ENCODE peak calls at places on chromosomes 1 and 21, in nine cellular contexts. One of them, this sample, is unnamed.

GRCh38 chr1:171160181-171160580 is 24.9 kb upstream of the FMO2 start:
- DNase-seq in fibroblast of the aortic adventitia: no peak
- DNase-seq in glutamatergic neuron: no peak
- DNase-seq in heart right ventricle: no peak
- DNase-seq in kidney epithelial cell: no peak
- DNase-seq in AG10803: no peak
- DNase-seq in IMR-90: no peak
- DNase-seq in B cell: no peak
- DNase-seq in Peyer's patch: no peak
- DNase-seq in this sample: no peak

GRCh38 chr1:183480971-183481431 is 8.7 kb downstream of the SMG7 start:
- DNase-seq in kidney epithelial cell: no peak
- DNase-seq in B cell: no peak
- DNase-seq in fibroblast of the aortic adventitia: peak
- DNase-seq in IMR-90: peak
- DNase-seq in AG10803: peak
- DNase-seq in Peyer's patch: no peak
- DNase-seq in glutamatergic neuron: no peak
- DNase-seq in heart right ventricle: no peak
- DNase-seq in this sample: peak

GRCh38 chr21:46171996-46172862 is 12.0 kb downstream of the SPATC1L start:
- DNase-seq in heart right ventricle: no peak
- DNase-seq in glutamatergic neuron: no peak
- DNase-seq in AG10803: no peak
- DNase-seq in kidney epithelial cell: no peak
- DNase-seq in IMR-90: no peak
- DNase-seq in fibroblast of the aortic adventitia: no peak
- DNase-seq in B cell: no peak
- DNase-seq in Peyer's patch: peak
- DNase-seq in this sample: no peak

GRCh38 chr1:26717066-26717465 is 21.3 kb downstream of the ARID1A start:
- DNase-seq in heart right ventricle: no peak
- DNase-seq in kidney epithelial cell: no peak
- DNase-seq in Peyer's patch: no peak
- DNase-seq in B cell: no peak
- DNase-seq in glutamatergic neuron: no peak
- DNase-seq in AG10803: peak
- DNase-seq in fibroblast of the aortic adventitia: peak
- DNase-seq in IMR-90: no peak
- DNase-seq in this sample: no peak

GRCh38 chr1:65114312-65114711 is 33.7 kb upstream of the AK4 start:
- DNase-seq in fibroblast of the aortic adventitia: no peak
- DNase-seq in kidney epithelial cell: no peak
- DNase-seq in IMR-90: no peak
- DNase-seq in heart right ventricle: peak
- DNase-seq in glutamatergic neuron: no peak
- DNase-seq in AG10803: no peak
- DNase-seq in Peyer's patch: no peak
- DNase-seq in B cell: no peak
- DNase-seq in this sample: no peak

GRCh38 chr1:210624722-210625121 is 296.0 kb downstream of the HHAT start:
- DNase-seq in Peyer's patch: no peak
- DNase-seq in kidney epithelial cell: no peak
- DNase-seq in glutamatergic neuron: no peak
- DNase-seq in heart right ventricle: peak
- DNase-seq in fibroblast of the aortic adventitia: no peak
- DNase-seq in B cell: no peak
- DNase-seq in AG10803: no peak
- DNase-seq in IMR-90: no peak
- DNase-seq in this sample: no peak

GRCh38 chr1:168116327-168116799 is 20.4 kb downstream of the GPR161 start:
- DNase-seq in IMR-90: no peak
- DNase-seq in heart right ventricle: no peak
- DNase-seq in B cell: no peak
- DNase-seq in AG10803: no peak
- DNase-seq in fibroblast of the aortic adventitia: no peak
- DNase-seq in Peyer's patch: peak
- DNase-seq in glutamatergic neuron: no peak
- DNase-seq in kidney epithelial cell: no peak
- DNase-seq in this sample: no peak

GRCh38 chr1:88943221-88943620 is 49.2 kb downstream of the KYAT3 start:
- DNase-seq in B cell: no peak
- DNase-seq in fibroblast of the aortic adventitia: peak
- DNase-seq in glutamatergic neuron: no peak
- DNase-seq in AG10803: no peak
- DNase-seq in kidney epithelial cell: no peak
- DNase-seq in heart right ventricle: no peak
- DNase-seq in Peyer's patch: no peak
- DNase-seq in IMR-90: peak
- DNase-seq in this sample: no peak

GRCh38 chr1:40711465-40712404 is 20.2 kb downstream of the NFYC start:
- DNase-seq in Peyer's patch: no peak
- DNase-seq in IMR-90: peak
- DNase-seq in B cell: no peak
- DNase-seq in fibroblast of the aortic adventitia: peak
- DNase-seq in AG10803: peak
- DNase-seq in glutamatergic neuron: no peak
- DNase-seq in kidney epithelial cell: peak
- DNase-seq in heart right ventricle: no peak
- DNase-seq in this sample: peak

GRCh38 chr1:96861836-96862235 is 140.3 kb downstream of the PTBP2 start:
- DNase-seq in B cell: no peak
- DNase-seq in AG10803: no peak
- DNase-seq in heart right ventricle: no peak
- DNase-seq in glutamatergic neuron: no peak
- DNase-seq in fibroblast of the aortic adventitia: no peak
- DNase-seq in Peyer's patch: no peak
- DNase-seq in kidney epithelial cell: no peak
- DNase-seq in IMR-90: no peak
- DNase-seq in this sample: no peak

GRCh38 chr1:198171667-198172294 is 15.0 kb downstream of the NEK7 start:
- DNase-seq in heart right ventricle: no peak
- DNase-seq in fibroblast of the aortic adventitia: no peak
- DNase-seq in AG10803: no peak
- DNase-seq in glutamatergic neuron: no peak
- DNase-seq in B cell: no peak
- DNase-seq in kidney epithelial cell: no peak
- DNase-seq in Peyer's patch: no peak
- DNase-seq in IMR-90: no peak
- DNase-seq in this sample: no peak

GRCh38 chr1:31101147-31101502 is 35.6 kb upstream of the PUM1 start:
- DNase-seq in heart right ventricle: peak
- DNase-seq in glutamatergic neuron: no peak
- DNase-seq in Peyer's patch: no peak
- DNase-seq in kidney epithelial cell: no peak
- DNase-seq in B cell: no peak
- DNase-seq in AG10803: peak
- DNase-seq in IMR-90: peak
- DNase-seq in fibroblast of the aortic adventitia: peak
- DNase-seq in this sample: peak

GRCh38 chr1:208149776-208150514 is 94.2 kb downstream of the PLXNA2 start:
- DNase-seq in AG10803: no peak
- DNase-seq in fibroblast of the aortic adventitia: no peak
- DNase-seq in kidney epithelial cell: no peak
- DNase-seq in B cell: no peak
- DNase-seq in glutamatergic neuron: peak
- DNase-seq in IMR-90: no peak
- DNase-seq in heart right ventricle: peak
- DNase-seq in Peyer's patch: peak
- DNase-seq in this sample: no peak

GRCh38 chr21:37389456-37389855 is 22.9 kb downstream of the DYRK1A start:
- DNase-seq in AG10803: peak
- DNase-seq in heart right ventricle: no peak
- DNase-seq in B cell: no peak
- DNase-seq in glutamatergic neuron: no peak
- DNase-seq in kidney epithelial cell: no peak
- DNase-seq in Peyer's patch: no peak
- DNase-seq in IMR-90: no peak
- DNase-seq in fibroblast of the aortic adventitia: peak
- DNase-seq in this sample: no peak

GRCh38 chr1:236240690-236241089 is 41.1 kb downstream of the ERO1B start:
- DNase-seq in glutamatergic neuron: no peak
- DNase-seq in fibroblast of the aortic adventitia: no peak
- DNase-seq in B cell: no peak
- DNase-seq in kidney epithelial cell: no peak
- DNase-seq in AG10803: no peak
- DNase-seq in heart right ventricle: no peak
- DNase-seq in Peyer's patch: no peak
- DNase-seq in IMR-90: no peak
- DNase-seq in this sample: no peak

GRCh38 chr21:43978060-43978459 is 34.0 kb upstream of the TRAPPC10 start:
- DNase-seq in glutamatergic neuron: no peak
- DNase-seq in IMR-90: no peak
- DNase-seq in B cell: no peak
- DNase-seq in AG10803: no peak
- DNase-seq in Peyer's patch: no peak
- DNase-seq in fibroblast of the aortic adventitia: no peak
- DNase-seq in kidney epithelial cell: no peak
- DNase-seq in heart right ventricle: no peak
- DNase-seq in this sample: no peak

GRCh38 chr1:54299037-54299436 is 99.1 kb downstream of the MRPL37 start:
- DNase-seq in glutamatergic neuron: no peak
- DNase-seq in B cell: no peak
- DNase-seq in heart right ventricle: peak
- DNase-seq in AG10803: peak
- DNase-seq in IMR-90: no peak
- DNase-seq in Peyer's patch: no peak
- DNase-seq in fibroblast of the aortic adventitia: no peak
- DNase-seq in kidney epithelial cell: no peak
- DNase-seq in this sample: no peak

GRCh38 chr1:53681647-53682368 is 57.2 kb downstream of the GLIS1 start:
- DNase-seq in heart right ventricle: peak
- DNase-seq in Peyer's patch: peak
- DNase-seq in fibroblast of the aortic adventitia: peak
- DNase-seq in IMR-90: peak
- DNase-seq in B cell: no peak
- DNase-seq in AG10803: no peak
- DNase-seq in kidney epithelial cell: no peak
- DNase-seq in glutamatergic neuron: peak
- DNase-seq in this sample: no peak

GRCh38 chr1:211551628-211552465 is 27.1 kb downstream of the SLC30A1 start:
- DNase-seq in IMR-90: peak
- DNase-seq in Peyer's patch: no peak
- DNase-seq in B cell: no peak
- DNase-seq in heart right ventricle: no peak
- DNase-seq in kidney epithelial cell: peak
- DNase-seq in fibroblast of the aortic adventitia: peak
- DNase-seq in AG10803: peak
- DNase-seq in glutamatergic neuron: no peak
- DNase-seq in this sample: no peak

GRCh38 chr1:180800945-180801344 is 111.8 kb upstream of the KIAA1614 start:
- DNase-seq in fibroblast of the aortic adventitia: no peak
- DNase-seq in glutamatergic neuron: no peak
- DNase-seq in IMR-90: no peak
- DNase-seq in heart right ventricle: no peak
- DNase-seq in B cell: no peak
- DNase-seq in Peyer's patch: no peak
- DNase-seq in AG10803: no peak
- DNase-seq in kidney epithelial cell: no peak
- DNase-seq in this sample: no peak

DNA sequence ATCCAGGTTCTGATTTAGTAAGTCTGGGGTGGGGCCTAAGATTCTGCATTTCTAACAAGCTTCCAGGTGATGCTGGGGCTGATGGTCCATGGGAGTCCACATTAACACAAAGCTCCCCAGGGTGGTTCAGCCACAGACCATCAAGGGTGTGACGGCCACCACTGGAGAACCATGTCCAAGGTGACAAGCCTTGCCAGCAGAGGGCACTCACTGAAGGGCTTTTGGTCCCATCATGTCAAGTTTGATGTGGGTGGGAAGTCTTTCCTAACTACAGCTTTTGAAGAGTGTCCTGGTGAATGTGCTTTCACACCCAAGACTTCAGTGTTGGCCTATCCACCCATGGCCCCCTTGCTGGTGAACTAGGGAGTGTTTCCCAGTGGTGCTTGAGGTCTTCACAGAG is 67.1 kb downstream of the UBE2T start:
- DNase-seq in glutamatergic neuron: no peak
- DNase-seq in heart right ventricle: peak
- DNase-seq in B cell: peak
- DNase-seq in fibroblast of the aortic adventitia: peak
- DNase-seq in IMR-90: peak
- DNase-seq in AG10803: no peak
- DNase-seq in kidney epithelial cell: no peak
- DNase-seq in Peyer's patch: no peak
- DNase-seq in this sample: no peak
- TF ChIP-seq CTCF in glutamatergic neuron: no peak
- TF ChIP-seq CTCF in heart right ventricle: peak
- TF ChIP-seq CTCF in B cell: no peak
- TF ChIP-seq CTCF in fibroblast of the aortic adventitia: peak
- TF ChIP-seq CTCF in IMR-90: peak
- TF ChIP-seq CTCF in AG10803: peak
- TF ChIP-seq CTCF in kidney epithelial cell: peak
- TF ChIP-seq CTCF in Peyer's patch: no peak
- TF ChIP-seq CTCF in this sample: peak

GRCh38 chr1:163069142-163069541 is at the start of gene RGS4:
- DNase-seq in IMR-90: peak
- DNase-seq in Peyer's patch: no peak
- DNase-seq in kidney epithelial cell: peak
- DNase-seq in glutamatergic neuron: peak
- DNase-seq in heart right ventricle: peak
- DNase-seq in fibroblast of the aortic adventitia: peak
- DNase-seq in AG10803: peak
- DNase-seq in B cell: no peak
- DNase-seq in this sample: peak
- TF ChIP-seq CTCF in IMR-90: peak
- TF ChIP-seq CTCF in Peyer's patch: no peak
- TF ChIP-seq CTCF in kidney epithelial cell: peak
- TF ChIP-seq CTCF in glutamatergic neuron: peak
- TF ChIP-seq CTCF in heart right ventricle: peak
- TF ChIP-seq CTCF in fibroblast of the aortic adventitia: peak
- TF ChIP-seq CTCF in AG10803: peak
- TF ChIP-seq CTCF in B cell: no peak
- TF ChIP-seq CTCF in this sample: peak

GRCh38 chr1:107132195-107132594 is 8.6 kb upstream of the NTNG1 start:
- DNase-seq in Peyer's patch: no peak
- DNase-seq in fibroblast of the aortic adventitia: no peak
- DNase-seq in kidney epithelial cell: no peak
- DNase-seq in glutamatergic neuron: no peak
- DNase-seq in B cell: no peak
- DNase-seq in heart right ventricle: no peak
- DNase-seq in AG10803: no peak
- DNase-seq in IMR-90: no peak
- DNase-seq in this sample: no peak
- TF ChIP-seq CTCF in Peyer's patch: no peak
- TF ChIP-seq CTCF in fibroblast of the aortic adventitia: no peak
- TF ChIP-seq CTCF in kidney epithelial cell: no peak
- TF ChIP-seq CTCF in glutamatergic neuron: no peak
- TF ChIP-seq CTCF in B cell: no peak
- TF ChIP-seq CTCF in heart right ventricle: no peak
- TF ChIP-seq CTCF in AG10803: no peak
- TF ChIP-seq CTCF in IMR-90: no peak
- TF ChIP-seq CTCF in this sample: no peak

DNA sequence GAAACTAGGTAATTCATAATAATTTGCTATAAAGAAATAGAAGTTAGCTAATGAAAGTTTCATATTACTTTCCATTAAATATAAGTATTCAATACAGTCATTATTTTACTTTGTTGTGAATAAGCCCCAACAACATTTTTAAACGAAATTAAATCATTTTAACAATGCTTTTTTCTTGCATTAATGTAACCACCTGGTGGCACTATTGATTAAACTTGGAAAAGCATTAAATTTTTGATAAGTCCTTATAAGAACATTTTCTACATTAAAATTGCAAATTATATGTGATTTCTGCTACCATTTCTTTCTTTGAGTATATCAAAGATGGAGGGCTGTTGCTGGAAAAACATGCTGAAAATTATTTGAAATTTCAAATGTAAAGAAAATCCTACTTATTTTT is 918.8 kb upstream of the TMPRSS15 start:
- DNase-seq in B cell: no peak
- DNase-seq in heart right ventricle: no peak
- DNase-seq in IMR-90: no peak
- DNase-seq in fibroblast of the aortic adventitia: no peak
- DNase-seq in kidney epithelial cell: no peak
- DNase-seq in AG10803: no peak
- DNase-seq in Peyer's patch: no peak
- DNase-seq in glutamatergic neuron: no peak
- DNase-seq in this sample: no peak
- TF ChIP-seq CTCF in B cell: no peak
- TF ChIP-seq CTCF in heart right ventricle: no peak
- TF ChIP-seq CTCF in IMR-90: no peak
- TF ChIP-seq CTCF in fibroblast of the aortic adventitia: no peak
- TF ChIP-seq CTCF in kidney epithelial cell: peak
- TF ChIP-seq CTCF in AG10803: no peak
- TF ChIP-seq CTCF in Peyer's patch: no peak
- TF ChIP-seq CTCF in glutamatergic neuron: no peak
- TF ChIP-seq CTCF in this sample: peak